ENCODE peak calls at places on chromosomes 4 and X, in four cellular contexts. One of them, this sample, is unnamed.

GRCh38 chrX:56729152-56729557 is at the start of gene NBDY:
- DNase-seq in fibroblast of pulmonary artery: peak
- DNase-seq in foreskin fibroblast: peak
- DNase-seq in mammary epithelial cell: peak
- DNase-seq in this sample: peak

GRCh38 chr4:52659722-52660261 is 691 bp upstream of the USP46 start:
- DNase-seq in fibroblast of pulmonary artery: peak
- DNase-seq in foreskin fibroblast: peak
- DNase-seq in mammary epithelial cell: peak
- DNase-seq in this sample: no peak

GRCh38 chrX:130726661-130727060 is 176.3 kb downstream of the ENOX2 start:
- DNase-seq in fibroblast of pulmonary artery: peak
- DNase-seq in foreskin fibroblast: peak
- DNase-seq in mammary epithelial cell: peak
- DNase-seq in this sample: peak

GRCh38 chrX:125096870-125097269 is 222.8 kb upstream of the TEX13C start:
- DNase-seq in fibroblast of pulmonary artery: no peak
- DNase-seq in foreskin fibroblast: no peak
- DNase-seq in mammary epithelial cell: no peak
- DNase-seq in this sample: no peak

GRCh38 chr4:173264245-173264959 is 69.8 kb downstream of the HMGB2 start:
- DNase-seq in fibroblast of pulmonary artery: peak
- DNase-seq in foreskin fibroblast: peak
- DNase-seq in mammary epithelial cell: no peak
- DNase-seq in this sample: no peak

GRCh38 chr4:47425628-47426027 is 37.9 kb downstream of the COMMD8 start:
- DNase-seq in fibroblast of pulmonary artery: no peak
- DNase-seq in foreskin fibroblast: no peak
- DNase-seq in mammary epithelial cell: no peak
- DNase-seq in this sample: no peak

GRCh38 chr4:53055716-53056413 is 193.7 kb downstream of the RASL11B start:
- DNase-seq in fibroblast of pulmonary artery: no peak
- DNase-seq in foreskin fibroblast: peak
- DNase-seq in mammary epithelial cell: no peak
- DNase-seq in this sample: no peak

GRCh38 chrX:6681469-6681868 is 146.6 kb upstream of the VCX3A start:
- DNase-seq in fibroblast of pulmonary artery: no peak
- DNase-seq in foreskin fibroblast: no peak
- DNase-seq in mammary epithelial cell: no peak
- DNase-seq in this sample: no peak

GRCh38 chrX:22575161-22575845 is 302.6 kb downstream of the CBLL2 start:
- DNase-seq in fibroblast of pulmonary artery: peak
- DNase-seq in foreskin fibroblast: peak
- DNase-seq in mammary epithelial cell: peak
- DNase-seq in this sample: peak

GRCh38 chr4:122758033-122758432 is 25.5 kb downstream of the BBS12 start:
- DNase-seq in fibroblast of pulmonary artery: peak
- DNase-seq in foreskin fibroblast: peak
- DNase-seq in mammary epithelial cell: no peak
- DNase-seq in this sample: peak

GRCh38 chrX:9316096-9316495 is 148.8 kb upstream of the TBL1X start:
- DNase-seq in fibroblast of pulmonary artery: no peak
- DNase-seq in foreskin fibroblast: no peak
- DNase-seq in mammary epithelial cell: no peak
- DNase-seq in this sample: no peak

DNA sequence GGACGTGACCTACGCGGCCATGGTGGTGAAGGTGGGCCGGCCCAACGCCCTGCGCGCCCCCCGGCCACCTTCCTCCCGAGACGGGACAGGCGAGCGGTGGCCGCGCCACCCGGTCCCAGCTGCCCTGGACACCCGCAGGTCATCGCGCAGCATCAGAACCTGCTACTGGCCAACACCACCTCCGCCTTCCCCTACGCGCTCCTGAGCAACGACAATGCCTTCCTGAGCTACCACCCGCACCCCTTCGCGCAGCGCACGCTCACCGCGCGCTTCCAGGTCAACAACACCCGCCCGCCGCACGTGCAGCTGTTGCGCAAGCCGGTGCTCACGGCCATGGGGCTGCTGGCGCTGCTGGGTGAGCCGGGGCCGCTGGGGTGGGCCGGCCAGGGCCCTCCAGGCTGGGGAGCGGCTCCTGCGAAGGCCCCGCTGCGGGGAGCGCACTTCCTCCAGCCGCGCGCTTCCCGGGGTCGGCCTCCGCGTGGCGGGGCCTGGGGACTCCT is 9.0 kb upstream of the SLC26A1 start:
- DNase-seq in fibroblast of pulmonary artery: peak
- DNase-seq in foreskin fibroblast: peak
- DNase-seq in mammary epithelial cell: peak
- DNase-seq in this sample: no peak
- H3K4me3 ChIP-seq in fibroblast of pulmonary artery: no peak
- H3K4me3 ChIP-seq in foreskin fibroblast: no peak
- H3K4me3 ChIP-seq in mammary epithelial cell: no peak
- H3K4me3 ChIP-seq in this sample: no peak

DNA sequence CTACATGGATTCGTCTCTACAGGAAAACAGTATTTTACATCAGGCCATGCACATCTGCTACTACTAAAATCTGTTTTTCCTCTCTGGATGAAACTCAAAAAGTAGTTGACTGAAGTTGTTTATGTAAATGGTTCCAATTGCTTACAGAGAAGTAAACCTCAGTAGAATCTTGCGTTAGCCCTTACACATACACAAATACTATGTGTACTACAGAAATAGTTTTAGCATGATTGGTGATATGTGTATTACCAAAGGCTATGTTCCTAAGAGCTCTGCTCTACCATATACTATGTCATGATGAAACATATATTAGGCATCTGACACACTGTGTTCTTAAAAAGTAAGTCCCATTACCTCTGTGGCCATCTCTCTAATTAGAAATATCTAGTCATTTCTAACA is 64.7 kb downstream of the PRSS12 start:
- DNase-seq in fibroblast of pulmonary artery: no peak
- DNase-seq in foreskin fibroblast: peak
- DNase-seq in mammary epithelial cell: peak
- DNase-seq in this sample: peak
- H3K4me3 ChIP-seq in fibroblast of pulmonary artery: no peak
- H3K4me3 ChIP-seq in foreskin fibroblast: no peak
- H3K4me3 ChIP-seq in mammary epithelial cell: no peak
- H3K4me3 ChIP-seq in this sample: no peak

DNA sequence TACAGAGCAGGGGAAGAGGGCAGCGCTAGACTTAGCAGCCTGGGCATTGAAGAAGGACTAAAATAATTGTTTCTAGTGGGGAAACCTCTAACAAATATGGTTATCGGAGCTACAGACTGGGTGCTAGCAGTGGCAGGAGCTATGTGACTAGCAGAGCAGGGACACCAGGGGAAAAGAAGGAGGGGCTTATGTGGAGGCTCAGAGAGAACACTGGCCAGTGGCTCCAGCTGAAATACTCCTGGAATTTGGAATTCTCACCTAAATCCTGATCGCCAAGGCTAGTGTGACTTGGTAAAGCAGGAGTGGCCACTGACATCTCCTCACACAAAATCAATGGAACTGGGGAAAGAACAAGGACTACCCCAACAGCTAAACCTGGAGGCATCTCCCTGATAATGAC is 2.0 kb downstream of the TAPT1 start:
- DNase-seq in fibroblast of pulmonary artery: no peak
- DNase-seq in foreskin fibroblast: no peak
- DNase-seq in mammary epithelial cell: no peak
- DNase-seq in this sample: no peak
- H3K4me3 ChIP-seq in fibroblast of pulmonary artery: no peak
- H3K4me3 ChIP-seq in foreskin fibroblast: peak
- H3K4me3 ChIP-seq in mammary epithelial cell: no peak
- H3K4me3 ChIP-seq in this sample: no peak

GRCh38 chrX:43876680-43877079 is 5.6 kb downstream of the MAOB start:
- DNase-seq in fibroblast of pulmonary artery: no peak
- DNase-seq in foreskin fibroblast: no peak
- DNase-seq in mammary epithelial cell: no peak
- DNase-seq in this sample: no peak
- H3K4me3 ChIP-seq in fibroblast of pulmonary artery: no peak
- H3K4me3 ChIP-seq in foreskin fibroblast: no peak
- H3K4me3 ChIP-seq in mammary epithelial cell: no peak
- H3K4me3 ChIP-seq in this sample: no peak